ENCODE peak calls at places on chromosome 2, in five cellular contexts. P is upper lobe of left lung, X is Peyer's patch, O is left ventricle myocardium inferior, E is GM23338. L is an unnamed sample.

GRCh38 chr2:25042321-25043240 is 705 bp downstream of the EFR3B start:
- DNase-seq in P (peak; percentile 24), X (no peak), O (peak; percentile 33), E (peak; percentile 53), L (peak; percentile 49)

GRCh38 chr2:74482801-74483674 is at the start of the genes CCDC142 and TTC31:
- DNase-seq in P (peak; percentile 95), X (peak; percentile 96), O (peak; percentile 95), E (peak; percentile 99), L (peak; percentile 93)

GRCh38 chr2:64463784-64464183 is 9.8 kb downstream of the LGALSL start:
- DNase-seq in P (no peak), X (no peak), O (no peak), E (no peak), L (no peak)

GRCh38 chr2:100921685-100922161 is 80.4 kb upstream of the RPL31 start:
- DNase-seq in P (no peak), X (no peak), O (no peak), E (no peak), L (no peak)

GRCh38 chr2:95026471-95027368 is 1.2 kb downstream of the MAL start:
- DNase-seq in P (no peak), X (no peak), O (no peak), E (peak; percentile 64), L (no peak)

GRCh38 chr2:3312576-3313345 is 64.9 kb downstream of the EIPR1 start:
- DNase-seq in P (no peak), X (no peak), O (no peak), E (no peak), L (no peak)

GRCh38 chr2:10524841-10525572 is 76.9 kb upstream of the ODC1 start:
- DNase-seq in P (peak; percentile 18), X (no peak), O (no peak), E (no peak), L (no peak)

GRCh38 chr2:71557321-71557720 is 104.0 kb downstream of the DYSF start:
- DNase-seq in P (no peak), X (no peak), O (no peak), E (peak; percentile 34), L (no peak)

GRCh38 chr2:8315766-8316165 is 366.1 kb upstream of the ID2 start:
- DNase-seq in P (peak; percentile 65), X (no peak), O (no peak), E (peak; percentile 24), L (no peak)

GRCh38 chr2:58967736-58968135 is 726.6 kb upstream of the FANCL start:
- DNase-seq in P (no peak), X (no peak), O (no peak), E (no peak), L (no peak)

GRCh38 chr2:160028431-160029269 is 33.8 kb downstream of the PLA2R1 start:
- DNase-seq in P (no peak), X (no peak), O (no peak), E (no peak), L (no peak)

GRCh38 chr2:220373878-220374277 is 746.4 kb downstream of the SLC4A3 start:
- DNase-seq in P (no peak), X (no peak), O (no peak), E (peak; percentile 8), L (no peak)

GRCh38 chr2:185144159-185144919 is 546.0 kb downstream of the ZNF804A start:
- DNase-seq in P (no peak), X (no peak), O (no peak), E (no peak), L (no peak)

GRCh38 chr2:23505218-23505983 is 120.4 kb downstream of the KLHL29 start:
- DNase-seq in P (no peak), X (no peak), O (no peak), E (no peak), L (no peak)

GRCh38 chr2:42879116-42879705 is 86.8 kb upstream of the HAAO start:
- DNase-seq in P (no peak), X (no peak), O (no peak), E (no peak), L (no peak)

GRCh38 chr2:223001831-223002230 is 50.2 kb upstream of the KCNE4 start:
- DNase-seq in P (no peak), X (no peak), O (no peak), E (no peak), L (no peak)

GRCh38 chr2:2743164-2743571 is 412.1 kb upstream of the MYT1L start:
- DNase-seq in P (no peak), X (no peak), O (peak; percentile 68), E (no peak), L (no peak)

GRCh38 chr2:30860003-30860402 is 52.8 kb upstream of the CAPN13 start:
- DNase-seq in P (no peak), X (no peak), O (no peak), E (no peak), L (no peak)

GRCh38 chr2:120867290-120868231 is 131.9 kb downstream of the GLI2 start:
- DNase-seq in P (peak; percentile 70), X (peak; percentile 24), O (peak; percentile 76), E (peak; percentile 65), L (peak; percentile 54)

GRCh38 chr2:68274022-68274421 is 21.7 kb upstream of the PPP3R1 start:
- DNase-seq in P (no peak), X (no peak), O (no peak), E (peak; percentile 51), L (no peak)

GRCh38 chr2:170770304-170771048 is at the start of gene ERICH2:
- DNase-seq in P (peak; percentile 87), X (peak; percentile 38), O (peak; percentile 79), E (peak; percentile 95), L (peak; percentile 60)

GRCh38 chr2:159895258-159896209 is 97.5 kb upstream of the CD302 start:
- DNase-seq in P (no peak), X (no peak), O (no peak), E (no peak), L (no peak)

GRCh38 chr2:232435805-232436204 is 20.1 kb upstream of the ALPI start:
- DNase-seq in P (peak; percentile 8), X (no peak), O (no peak), E (no peak), L (no peak)

DNA sequence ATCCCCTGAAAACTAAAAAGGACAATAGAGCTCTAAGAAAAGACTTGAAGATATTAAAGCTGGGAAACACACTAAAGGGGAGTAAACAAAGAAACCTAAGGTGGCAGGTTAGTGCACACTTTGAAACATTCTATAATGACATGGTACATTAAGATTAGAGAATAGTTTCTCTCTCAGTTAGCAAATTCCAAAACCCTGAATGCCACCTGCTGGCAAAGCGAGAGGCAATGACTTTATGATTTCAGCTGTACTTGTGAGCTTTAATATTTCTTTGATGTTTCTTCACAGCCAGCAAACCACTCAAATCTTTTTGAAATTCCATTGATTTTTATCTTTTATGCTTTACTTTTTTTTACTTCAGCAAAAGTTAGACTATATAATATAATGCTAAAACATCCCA is 86.3 kb downstream of the LRP2 start:
- DNase-seq in P (no peak), X (no peak), O (no peak), E (no peak), L (no peak)
- TF ChIP-seq CTCF in P (no peak), X (no peak), O (peak; percentile 46), E (peak; percentile 17), L (peak; percentile 49)

GRCh38 chr2:216132585-216132984 is 23.4 kb downstream of the XRCC5 start:
- DNase-seq in P (no peak), X (no peak), O (no peak), E (no peak), L (no peak)

GRCh38 chr2:216133392-216133791 is 24.2 kb downstream of the XRCC5 start:
- DNase-seq in P (no peak), X (no peak), O (no peak), E (no peak), L (no peak)

GRCh38 chr2:216126943-216127342 is 17.8 kb downstream of the XRCC5 start:
- DNase-seq in P (no peak), X (no peak), O (no peak), E (no peak), L (no peak)

GRCh38 chr2:216131175-216131926 is 22.2 kb downstream of the XRCC5 start:
- DNase-seq in P (no peak), X (no peak), O (no peak), E (no peak), L (no peak)

GRCh38 chr2:216130346-216130951 is 21.3 kb downstream of the XRCC5 start:
- DNase-seq in P (no peak), X (no peak), O (no peak), E (no peak), L (no peak)
- TF ChIP-seq CTCF in P (no peak), X (no peak), O (no peak), E (no peak), L (peak; percentile 27)

GRCh38 chr2:99101697-99102096 is 39.8 kb upstream of the C2orf15 start:
- DNase-seq in P (no peak), X (no peak), O (no peak), E (peak; percentile 15), L (no peak)
- TF ChIP-seq CTCF in P (no peak), X (no peak), O (no peak), E (no peak), L (no peak)

DNA sequence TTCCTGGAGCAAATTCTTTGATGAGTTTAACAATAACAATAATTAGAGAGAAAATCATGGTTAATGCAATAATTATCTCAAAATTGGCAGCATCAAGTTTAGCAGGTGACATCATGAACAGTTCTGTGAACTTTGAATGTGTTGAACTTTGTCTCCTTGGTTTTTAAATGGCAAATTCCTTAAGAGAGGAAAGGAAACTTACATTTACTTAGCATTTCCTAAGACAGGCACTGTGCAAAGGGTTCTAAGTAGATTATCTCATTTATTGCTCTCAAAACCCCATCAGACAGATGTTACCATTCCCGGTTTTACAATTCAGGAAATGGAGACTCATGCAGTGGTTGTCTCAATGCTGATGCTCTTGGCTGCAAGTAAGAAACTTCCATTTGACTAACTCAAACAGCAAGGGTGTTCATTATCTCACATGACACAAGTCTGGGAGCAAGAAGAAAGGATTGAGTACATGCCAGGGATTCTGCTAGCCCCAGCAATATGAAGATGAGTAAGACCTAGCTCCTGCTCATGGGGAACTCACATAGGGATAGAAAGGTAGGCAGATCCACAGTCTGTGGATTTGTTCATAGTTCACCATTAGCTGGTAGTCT is 81.3 kb upstream of the ITGA6 start:
- DNase-seq in P (no peak), X (no peak), O (no peak), E (no peak), L (no peak)
- TF ChIP-seq CTCF in P (no peak), X (no peak), O (no peak), E (no peak), L (no peak)

DNA sequence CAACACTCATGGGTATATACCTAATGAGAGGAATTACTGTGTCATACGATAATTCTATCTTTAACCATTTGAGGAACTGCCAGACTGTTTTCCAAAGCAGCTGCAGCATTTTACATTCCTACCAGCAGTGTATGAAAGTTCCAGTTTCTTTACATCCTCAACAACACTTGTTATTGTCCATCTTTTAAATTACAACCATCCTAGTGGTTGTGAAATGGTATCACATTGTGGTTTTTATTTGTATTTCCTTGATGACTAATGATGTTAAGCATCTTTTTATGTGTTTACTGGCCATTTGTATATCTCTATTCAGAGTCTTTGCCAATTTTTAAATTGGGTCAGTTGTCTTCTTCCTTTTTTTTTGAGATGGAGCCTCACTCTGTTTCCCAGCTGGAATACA is 4.0 kb upstream of the CKAP2L start:
- DNase-seq in P (no peak), X (no peak), O (no peak), E (no peak), L (no peak)
- TF ChIP-seq CTCF in P (no peak), X (peak; percentile 35), O (no peak), E (no peak), L (peak; percentile 29)

DNA sequence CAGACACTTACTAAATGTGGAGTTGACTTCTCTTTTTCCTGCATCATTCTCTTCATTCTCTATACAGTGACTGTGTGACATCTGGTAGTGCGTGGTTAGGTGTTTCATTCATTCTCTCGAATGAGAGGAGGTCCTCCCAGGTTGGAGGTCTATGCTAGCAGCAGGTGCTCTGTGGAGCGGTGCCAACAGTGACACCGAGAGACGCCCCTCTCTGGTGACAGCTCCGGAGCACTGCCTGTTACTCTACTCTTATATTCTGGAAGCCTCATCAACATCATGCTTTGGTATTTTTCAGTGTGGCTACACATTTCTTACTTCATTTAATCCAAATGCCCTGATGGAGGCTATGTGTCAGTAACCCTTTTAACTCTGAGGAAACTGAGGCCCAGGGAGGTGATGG is 50.2 kb downstream of the ATOH8 start:
- DNase-seq in P (peak; percentile 18), X (no peak), O (no peak), E (no peak), L (no peak)
- TF ChIP-seq CTCF in P (no peak), X (no peak), O (no peak), E (no peak), L (no peak)

L was measured in neural crest cell.